ENCODE peak calls at places on chromosomes 7 and 10, in six cellular contexts. E, C, H, Q, T and W are unnamed samples.
A peak's percentile ranks its signal among the peaks of the same experiment; 100 is the strongest.

GRCh38 chr7:105346593-105347322 is 42.0 kb downstream of the SRPK2 start:
- DNase-seq in Q (no peak), C (no peak), H (no peak), E (no peak), T (no peak), W (no peak)

GRCh38 chr7:93148135-93148534 is at the start of gene SAMD9L:
- DNase-seq in E (no peak), C (no peak), T (no peak), Q (no peak), H (no peak), W (no peak)

GRCh38 chr7:11472646-11473045 is 359.4 kb downstream of the THSD7A start:
- DNase-seq in T (no peak), H (no peak), Q (no peak), C (no peak), E (no peak), W (no peak)

GRCh38 chr10:44439845-44440244 is 54.9 kb upstream of the CXCL12 start:
- DNase-seq in E (no peak), T (no peak), C (no peak), Q (no peak), H (no peak), W (no peak)

GRCh38 chr7:27948856-27949255 is 208.9 kb downstream of the TAX1BP1 start:
- DNase-seq in Q (no peak), C (no peak), E (no peak), H (no peak), T (no peak), W (no peak)

GRCh38 chr10:11724938-11725776 is 17.0 kb upstream of the ECHDC3 start:
- DNase-seq in Q (no peak), C (no peak), T (no peak), E (no peak), H (no peak), W (no peak)

GRCh38 chr10:62640386-62640785 is 164.1 kb upstream of the ADO start:
- DNase-seq in E (no peak), T (no peak), C (no peak), Q (no peak), H (no peak), W (no peak)

GRCh38 chr7:46479680-46480079 is 558.6 kb upstream of the IGFBP3 start:
- DNase-seq in Q (no peak), E (no peak), T (no peak), H (no peak), C (no peak), W (no peak)

GRCh38 chr7:155198901-155199845 is 98.5 kb upstream of the INSIG1 start:
- DNase-seq in E (no peak), C (no peak), H (no peak), T (no peak), Q (no peak), W (no peak)

GRCh38 chr10:68101066-68101465 is 8.2 kb upstream of the MYPN start:
- DNase-seq in T (no peak), E (no peak), Q (no peak), C (no peak), H (no peak), W (no peak)

GRCh38 chr7:30973292-30973691 is 9.5 kb downstream of the GHRHR start:
- DNase-seq in Q (no peak), C (no peak), E (no peak), H (no peak), T (no peak), W (no peak)

GRCh38 chr7:30971840-30972563 is 8.2 kb downstream of the GHRHR start:
- DNase-seq in C (no peak), Q (no peak), T (no peak), H (no peak), E (no peak), W (no peak)

GRCh38 chr7:30970594-30971094 is 6.9 kb downstream of the GHRHR start:
- DNase-seq in Q (no peak), T (no peak), H (no peak), E (no peak), C (no peak), W (no peak)

GRCh38 chr7:30970074-30970473 is 6.3 kb downstream of the GHRHR start:
- DNase-seq in E (no peak), T (no peak), C (no peak), H (no peak), Q (no peak), W (no peak)

DNA sequence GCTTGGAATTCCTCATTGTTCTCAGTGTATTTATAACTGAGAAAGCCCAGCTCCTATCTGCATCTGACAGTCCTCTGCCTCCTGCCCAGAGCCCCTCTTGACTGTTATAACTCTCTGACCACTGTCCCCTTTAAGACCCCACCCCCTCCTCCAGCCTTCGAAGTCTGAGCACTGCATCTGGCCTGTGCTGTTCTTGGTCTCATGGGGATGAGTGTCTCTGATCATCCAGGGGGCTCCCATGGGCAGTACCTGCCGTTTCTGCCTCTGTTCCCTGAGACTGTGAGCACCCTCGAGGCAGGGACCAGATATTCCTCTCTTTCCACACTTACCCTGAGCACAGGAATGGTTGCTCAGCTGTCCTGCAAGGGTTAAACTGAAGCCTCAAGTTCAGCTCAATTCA is 7.7 kb downstream of the GHRHR start:
- DNase-seq in E (no peak), T (no peak), H (no peak), Q (no peak), C (no peak), W (no peak)
- H3K36me3 ChIP-seq in E (no peaks in the 10 kb centered on the region), T (no peaks in the 10 kb centered on the region), H (no peaks in the 10 kb centered on the region), Q (no peaks in the 10 kb centered on the region), C (no peaks in the 10 kb centered on the region), W (no peaks in the 10 kb centered on the region)

DNA sequence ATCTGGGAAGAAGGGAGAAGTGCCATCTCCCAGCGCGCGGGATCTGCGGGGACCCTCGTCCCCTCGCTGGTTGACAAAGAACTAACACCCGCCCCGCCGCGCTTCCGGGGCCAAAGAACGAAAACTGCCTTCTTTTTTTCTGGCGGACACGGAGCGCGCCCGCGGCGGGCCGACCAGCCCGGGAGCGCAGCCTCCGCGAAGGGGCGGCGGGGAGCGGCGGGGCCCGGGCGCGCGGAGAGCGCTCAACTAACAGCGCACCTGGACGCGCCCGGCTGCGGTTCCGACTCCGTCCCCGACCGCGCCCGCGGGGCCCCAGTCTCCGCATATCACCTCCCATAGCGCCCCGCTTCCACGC is 380 bp downstream of the PDLIM1 start:
- DNase-seq in Q (no peak), H (no peak), C (no peak), T (no peak), E (peak; percentile 67), W (no peak)
- TF ChIP-seq CTCF in Q (no peak), H (no peak), C (no peak), T (no peak), E (no peak), W (no peak)

DNA sequence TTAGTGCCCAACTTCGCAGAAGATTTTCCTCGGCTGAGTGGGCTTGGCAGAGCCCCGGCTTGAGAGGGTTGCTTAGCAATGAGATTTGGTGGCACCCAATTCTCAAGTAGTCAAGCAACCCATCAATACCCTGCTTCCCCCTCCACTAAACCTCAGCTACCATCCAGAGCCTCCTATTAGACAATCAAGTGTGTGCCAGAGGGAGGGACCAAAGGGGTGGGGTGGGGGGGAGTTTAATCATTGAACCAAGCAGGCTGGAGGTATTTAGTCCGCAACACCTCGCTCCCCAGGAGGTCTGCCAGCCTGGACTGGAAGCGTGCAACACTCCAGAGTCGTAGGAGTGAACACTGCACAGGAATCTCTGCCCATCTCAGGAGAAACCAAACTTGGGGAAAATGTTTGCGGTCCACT is at the start of gene HKDC1:
- DNase-seq in E (no peak), H (no peak), C (no peak), T (no peak), Q (no peak), W (no peak)
- H3K4me3 ChIP-seq in E (no peak within 1 kb of the TSS), H (no peak within 1 kb of the TSS), C (no peak within 1 kb of the TSS), T (no peak within 1 kb of the TSS), Q (no peak within 1 kb of the TSS), W (no peak within 1 kb of the TSS)

GRCh38 chr10:1244493-1244892 is 188.3 kb downstream of the WDR37 start:
- DNase-seq in C (no peak), Q (no peak), E (no peak), H (no peak), T (no peak), W (no peak)
- H3K36me3 ChIP-seq in C (no peaks in the 10 kb centered on the region), Q (no peaks in the 10 kb centered on the region), E (no peaks in the 10 kb centered on the region), H (no peaks in the 10 kb centered on the region), T (no peaks in the 10 kb centered on the region), W (no peaks in the 10 kb centered on the region)

DNA sequence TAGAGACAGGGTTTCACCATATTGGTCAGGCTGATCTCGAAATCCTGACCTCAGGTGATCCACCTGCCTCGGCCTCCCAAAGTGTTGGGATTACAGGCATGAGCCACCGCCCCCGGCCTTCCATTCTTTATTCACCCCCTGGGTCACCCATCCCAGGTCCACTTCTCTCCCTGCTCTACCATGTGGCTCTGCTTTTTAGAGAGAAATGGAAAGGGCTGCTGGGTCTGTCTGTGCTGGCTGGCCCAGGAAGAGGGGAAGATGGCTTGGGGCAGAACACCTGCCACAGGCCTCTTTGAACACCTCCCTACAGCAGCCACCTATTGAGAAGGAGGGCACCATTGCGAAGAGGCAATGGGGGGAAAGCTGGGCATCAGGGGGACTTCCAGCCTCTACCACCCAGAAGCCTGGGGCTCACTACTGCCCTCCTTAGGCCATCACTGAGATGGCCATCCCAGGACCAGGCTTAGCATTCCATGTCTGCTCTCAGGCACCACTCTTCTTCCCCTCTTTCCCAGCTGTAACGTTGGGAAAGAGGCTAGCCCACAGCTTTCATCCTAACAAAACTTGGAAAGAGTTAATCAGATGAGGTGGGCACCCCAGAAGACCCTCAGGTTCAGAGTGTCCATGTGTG is 256.3 kb downstream of the GRID1 start:
- DNase-seq in H (no peak), C (no peak), E (no peak), Q (no peak), T (no peak), W (no peak)
- TF ChIP-seq CTCF in H (no peak), C (peak; percentile 50), E (no peak), Q (no peak), T (no peak), W (no peak)

DNA sequence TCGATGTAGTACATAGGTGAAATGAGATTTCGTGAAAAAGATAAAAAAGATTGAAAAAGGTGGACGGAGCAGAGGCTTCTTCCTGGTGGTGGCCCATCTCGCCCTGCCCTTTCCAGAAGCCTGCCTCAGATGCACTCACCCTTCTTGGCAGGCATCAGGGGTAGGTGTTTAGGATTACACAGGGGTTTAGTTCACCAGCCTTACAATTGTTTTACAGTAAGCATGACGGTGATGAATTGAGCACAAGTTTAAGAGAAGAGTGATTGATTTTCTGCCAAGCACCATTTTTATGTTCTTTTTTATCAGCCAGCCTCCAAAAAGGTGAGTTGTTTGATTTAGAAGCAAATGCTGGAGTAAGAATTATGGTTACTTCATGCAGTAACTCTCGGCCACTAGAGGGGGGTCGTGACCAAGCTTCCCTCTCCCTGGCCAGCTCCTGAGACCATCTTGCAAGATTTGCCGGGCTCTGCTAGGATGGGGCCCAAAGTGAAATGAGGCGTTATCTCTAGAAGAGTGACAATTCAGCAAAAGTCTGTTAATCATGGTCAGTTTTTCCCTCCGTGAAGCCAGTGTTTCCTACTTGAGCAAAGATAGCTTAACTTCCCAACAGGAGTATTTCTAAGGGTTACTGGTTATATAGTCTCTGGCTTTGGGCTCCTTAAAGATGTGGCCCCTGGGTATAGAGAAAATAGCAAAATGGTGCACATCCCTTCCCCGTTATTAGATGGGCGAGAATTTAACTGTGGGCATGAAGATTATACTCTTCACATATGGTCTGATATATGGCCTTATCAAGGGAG is 228.8 kb downstream of the BMPER start:
- DNase-seq in T (peak; percentile 60), E (peak; percentile 45), Q (peak; percentile 74), H (peak; percentile 66), C (no peak), W (no peak)
- H3K4me3 ChIP-seq in T (no peak overlapping the region), E (no peak overlapping the region), Q (no peak overlapping the region), H (no peak overlapping the region), C (no peak overlapping the region), W (no peak overlapping the region)

GRCh38 chr10:98433371-98433770 is 13.4 kb downstream of the HPS1 start:
- DNase-seq in C (no peak), E (no peak), Q (no peak), T (no peak), H (no peak), W (no peak)
- H3K36me3 ChIP-seq in C (peaks cover 45% of the 10 kb centered on the region), E (no peaks in the 10 kb centered on the region), Q (peaks cover 33% of the 10 kb centered on the region), T (no peaks in the 10 kb centered on the region), H (peaks cover 70% of the 10 kb centered on the region), W (peaks cover 86% of the 10 kb centered on the region)